ENCODE peak calls at places on chromosomes 7 and 10, in six cellular contexts. X, E, O, P, Y and Q are unnamed samples.
A peak's percentile ranks its signal among the peaks of the same experiment; 100 is the strongest.

GRCh38 chr10:29064665-29065064 is 224.2 kb upstream of the LYZL1 start:
- DNase-seq in O (no peak), X (no peak), P (peak; percentile 27), E (no peak), Y (no peak), Q (no peak)

GRCh38 chr7:158809596-158809995 is 19.7 kb downstream of the ESYT2 start:
- DNase-seq in P (no peak), O (no peak), Y (no peak), X (no peak), E (no peak), Q (no peak)

GRCh38 chr7:99631311-99632109 is 14.8 kb downstream of the ZSCAN25 start:
- DNase-seq in Y (no peak), P (peak; percentile 54), X (peak; percentile 18), E (peak; percentile 58), O (no peak), Q (no peak)

GRCh38 chr10:107814865-107815487 is 650.5 kb upstream of the SORCS1 start:
- DNase-seq in X (no peak), Y (peak; percentile 61), P (peak; percentile 42), E (no peak), O (no peak), Q (no peak)

GRCh38 chr7:90266808-90267207 is 21.8 kb downstream of the CFAP69 start:
- DNase-seq in E (no peak), Y (no peak), O (no peak), P (no peak), X (no peak), Q (no peak)

GRCh38 chr7:20305726-20306125 is 25.0 kb upstream of the ITGB8 start:
- DNase-seq in P (no peak), X (no peak), O (no peak), E (no peak), Y (no peak), Q (no peak)

GRCh38 chr10:14023612-14024348 is 306.9 kb downstream of the FRMD4A start:
- DNase-seq in P (no peak), E (no peak), Y (no peak), O (no peak), X (no peak), Q (no peak)

GRCh38 chr7:1302936-1303335 is 70.3 kb downstream of the UNCX start:
- DNase-seq in E (no peak), Y (no peak), X (no peak), P (no peak), O (no peak), Q (no peak)

GRCh38 chr7:107065929-107066247 is 21.4 kb downstream of the PRKAR2B start:
- DNase-seq in O (no peak), P (no peak), E (no peak), Y (no peak), X (no peak), Q (no peak)

GRCh38 chr7:27295236-27295635 is 52.6 kb downstream of the EVX1 start:
- DNase-seq in X (no peak), E (no peak), Y (no peak), O (no peak), P (no peak), Q (no peak)

GRCh38 chr10:15642095-15642494 is 77.6 kb downstream of the ITGA8 start:
- DNase-seq in P (no peak), X (no peak), Y (no peak), O (no peak), E (no peak), Q (no peak)

GRCh38 chr10:7231420-7232414 is 179.1 kb downstream of the SFMBT2 start:
- DNase-seq in E (no peak), X (no peak), O (no peak), Y (no peak), P (no peak), Q (no peak)

GRCh38 chr10:74293686-74294365 is 142.8 kb downstream of the ADK start:
- DNase-seq in P (peak; percentile 77), X (no peak), E (no peak), O (no peak), Y (no peak), Q (no peak)

GRCh38 chr10:130655313-130656186 is 519.4 kb downstream of the GLRX3 start:
- DNase-seq in X (no peak), P (no peak), O (no peak), E (peak; percentile 73), Y (no peak), Q (no peak)

GRCh38 chr7:25894002-25894901 is 257.7 kb upstream of the NFE2L3 start:
- DNase-seq in X (no peak), O (no peak), Y (no peak), E (no peak), P (peak; percentile 44), Q (peak; percentile 15)

GRCh38 chr7:157009170-157009777 is 1.2 kb downstream of the MNX1 start:
- DNase-seq in Y (no peak), E (no peak), O (no peak), X (no peak), P (no peak), Q (no peak)